ENCODE peak calls at places on chromosomes 13 and 19, in six cellular contexts. One of them, this sample, is unnamed.

GRCh38 chr19:55319786-55320185 is 5.4 kb downstream of the TMEM150B start:
- DNase-seq in DND-41: no peak
- DNase-seq in BJ: no peak
- DNase-seq in HFF-Myc: no peak
- DNase-seq in AG09319: no peak
- DNase-seq in type B pancreatic cell: no peak
- DNase-seq in this sample: peak; percentile 72

GRCh38 chr19:54160182-54160811 is 776 bp upstream of the LENG1 start:
- DNase-seq in DND-41: peak; percentile 25
- DNase-seq in BJ: no peak
- DNase-seq in HFF-Myc: no peak
- DNase-seq in AG09319: no peak
- DNase-seq in type B pancreatic cell: no peak
- DNase-seq in this sample: no peak

GRCh38 chr19:52691737-52692136 is 43.1 kb downstream of the ZNF611 start:
- DNase-seq in DND-41: no peak
- DNase-seq in BJ: no peak
- DNase-seq in HFF-Myc: no peak
- DNase-seq in AG09319: no peak
- DNase-seq in type B pancreatic cell: no peak
- DNase-seq in this sample: peak; percentile 26

GRCh38 chr19:15115080-15115479 is 7.9 kb downstream of the SYDE1 start:
- DNase-seq in DND-41: no peak
- DNase-seq in BJ: no peak
- DNase-seq in HFF-Myc: no peak
- DNase-seq in AG09319: no peak
- DNase-seq in type B pancreatic cell: no peak
- DNase-seq in this sample: no peak

GRCh38 chr19:14310055-14310454 is 71.2 kb upstream of the ADGRE5 start:
- DNase-seq in DND-41: no peak
- DNase-seq in BJ: no peak
- DNase-seq in HFF-Myc: no peak
- DNase-seq in AG09319: no peak
- DNase-seq in type B pancreatic cell: no peak
- DNase-seq in this sample: no peak

GRCh38 chr13:65594255-65594654 is 1635.9 kb downstream of the PCDH9 start:
- DNase-seq in DND-41: no peak
- DNase-seq in BJ: no peak
- DNase-seq in HFF-Myc: no peak
- DNase-seq in AG09319: no peak
- DNase-seq in type B pancreatic cell: no peak
- DNase-seq in this sample: no peak

GRCh38 chr19:49064768-49065611 is at the start of gene NTF4:
- DNase-seq in DND-41: no peak
- DNase-seq in BJ: no peak
- DNase-seq in HFF-Myc: no peak
- DNase-seq in AG09319: no peak
- DNase-seq in type B pancreatic cell: peak; percentile 78
- DNase-seq in this sample: no peak

GRCh38 chr19:46714523-46715106 is 2.3 kb downstream of the PRKD2 start:
- DNase-seq in DND-41: no peak
- DNase-seq in BJ: no peak
- DNase-seq in HFF-Myc: no peak
- DNase-seq in AG09319: no peak
- DNase-seq in type B pancreatic cell: no peak
- DNase-seq in this sample: peak; percentile 87

GRCh38 chr19:53034948-53035675 is 9.4 kb upstream of the ERVV-2 start:
- DNase-seq in DND-41: no peak
- DNase-seq in BJ: no peak
- DNase-seq in HFF-Myc: no peak
- DNase-seq in AG09319: no peak
- DNase-seq in type B pancreatic cell: no peak
- DNase-seq in this sample: no peak

GRCh38 chr13:23808803-23809202 is 80.4 kb downstream of the MIPEP start:
- DNase-seq in DND-41: no peak
- DNase-seq in BJ: no peak
- DNase-seq in HFF-Myc: no peak
- DNase-seq in AG09319: no peak
- DNase-seq in type B pancreatic cell: no peak
- DNase-seq in this sample: no peak

GRCh38 chr19:38656171-38656981 is 8.9 kb downstream of the ACTN4 start:
- DNase-seq in DND-41: peak; percentile 66
- DNase-seq in BJ: no peak
- DNase-seq in HFF-Myc: no peak
- DNase-seq in AG09319: no peak
- DNase-seq in type B pancreatic cell: no peak
- DNase-seq in this sample: no peak

GRCh38 chr19:1749373-1750342 is 3.6 kb upstream of the ONECUT3 start:
- DNase-seq in DND-41: no peak
- DNase-seq in BJ: no peak
- DNase-seq in HFF-Myc: no peak
- DNase-seq in AG09319: no peak
- DNase-seq in type B pancreatic cell: no peak
- DNase-seq in this sample: no peak

GRCh38 chr19:53908106-53908932 is 759 bp upstream of the CACNG7 start:
- DNase-seq in DND-41: no peak
- DNase-seq in BJ: no peak
- DNase-seq in HFF-Myc: no peak
- DNase-seq in AG09319: no peak
- DNase-seq in type B pancreatic cell: no peak
- DNase-seq in this sample: peak; percentile 52

GRCh38 chr13:52345048-52345447 is 60.9 kb downstream of the THSD1 start:
- DNase-seq in DND-41: no peak
- DNase-seq in BJ: no peak
- DNase-seq in HFF-Myc: no peak
- DNase-seq in AG09319: no peak
- DNase-seq in type B pancreatic cell: no peak
- DNase-seq in this sample: no peak

GRCh38 chr13:27379694-27380596 is 44.5 kb upstream of the GTF3A start:
- DNase-seq in DND-41: peak; percentile 76
- DNase-seq in BJ: no peak
- DNase-seq in HFF-Myc: no peak
- DNase-seq in AG09319: no peak
- DNase-seq in type B pancreatic cell: no peak
- DNase-seq in this sample: peak; percentile 55

GRCh38 chr19:6459356-6460098 is at the start of gene SLC25A23:
- DNase-seq in DND-41: peak; percentile 82
- DNase-seq in BJ: peak; percentile 3
- DNase-seq in HFF-Myc: no peak
- DNase-seq in AG09319: peak; percentile 32
- DNase-seq in type B pancreatic cell: peak; percentile 84
- DNase-seq in this sample: peak; percentile 88

GRCh38 chr13:46341112-46341711 is 45.8 kb downstream of the RUBCNL start:
- DNase-seq in DND-41: no peak
- DNase-seq in BJ: no peak
- DNase-seq in HFF-Myc: no peak
- DNase-seq in AG09319: no peak
- DNase-seq in type B pancreatic cell: no peak
- DNase-seq in this sample: peak; percentile 34

GRCh38 chr19:40322951-40323615 is 25.1 kb downstream of the C19orf47 start:
- DNase-seq in DND-41: no peak
- DNase-seq in BJ: no peak
- DNase-seq in HFF-Myc: no peak
- DNase-seq in AG09319: no peak
- DNase-seq in type B pancreatic cell: no peak
- DNase-seq in this sample: no peak

DNA sequence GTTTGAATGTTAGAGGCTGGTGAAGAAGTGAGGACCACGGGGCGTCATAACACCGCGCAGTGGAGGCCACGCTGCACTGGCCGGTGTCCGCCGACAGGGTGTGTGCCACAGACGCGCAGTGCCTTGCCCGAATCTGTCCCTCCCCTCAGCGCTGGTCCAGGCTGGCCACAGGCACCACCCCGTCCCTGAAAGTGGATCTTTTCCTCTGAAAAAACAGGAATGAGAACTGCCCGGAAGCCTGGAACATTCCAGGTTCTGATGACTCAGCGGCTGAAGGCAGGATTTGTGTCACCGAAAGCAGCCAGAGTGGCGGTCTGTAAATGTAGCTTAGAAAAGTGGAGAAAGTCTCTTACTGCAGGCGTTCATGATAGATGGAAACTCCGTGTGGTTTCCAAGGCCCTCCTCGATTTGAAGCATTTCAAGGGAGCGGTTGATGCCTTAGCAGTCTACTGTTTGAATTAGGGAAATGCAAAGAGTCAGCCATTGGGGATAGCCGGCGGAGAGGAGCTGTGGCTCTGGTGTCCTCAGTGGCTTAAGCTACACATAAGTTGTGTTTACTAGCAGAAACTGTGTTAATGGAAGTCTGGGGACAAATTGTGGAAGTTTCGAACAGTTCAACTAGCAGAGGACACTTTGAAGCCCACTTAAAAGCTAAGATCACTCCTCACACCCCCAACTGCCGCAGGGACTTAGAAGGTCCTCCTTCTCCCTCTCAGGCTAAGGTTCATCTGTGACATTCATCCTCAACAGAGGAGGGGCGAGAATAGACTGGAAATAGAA is 70.8 kb downstream of the NUFIP1 start:
- DNase-seq in DND-41: no peak
- DNase-seq in BJ: peak; percentile 89
- DNase-seq in HFF-Myc: peak; percentile 91
- DNase-seq in AG09319: peak; percentile 95
- DNase-seq in type B pancreatic cell: peak; percentile 89
- DNase-seq in this sample: peak; percentile 85
- TF ChIP-seq CTCF in DND-41: peak; percentile 70
- TF ChIP-seq CTCF in BJ: peak; percentile 86
- TF ChIP-seq CTCF in HFF-Myc: peak; percentile 70
- TF ChIP-seq CTCF in AG09319: peak; percentile 82
- TF ChIP-seq CTCF in type B pancreatic cell: peak; percentile 84
- TF ChIP-seq CTCF in this sample: peak; percentile 75

DNA sequence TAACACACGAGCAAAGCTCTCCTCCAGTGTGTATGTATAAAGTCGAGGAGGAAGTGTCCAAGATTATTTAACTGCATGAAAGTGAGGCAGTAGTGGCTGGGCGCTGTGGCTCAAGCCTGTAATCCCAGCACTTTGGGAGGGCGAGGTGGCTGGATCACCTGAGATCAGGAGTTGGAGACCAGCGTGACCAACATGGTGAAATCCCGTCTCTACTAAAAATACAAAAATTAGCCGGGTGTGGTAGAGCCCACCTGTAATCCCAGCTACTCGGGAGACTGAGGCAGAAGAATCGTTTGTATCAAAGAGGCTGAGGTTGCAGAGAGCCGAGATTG is 1.2 kb upstream of the ZNF20 start:
- DNase-seq in DND-41: no peak
- DNase-seq in BJ: no peak
- DNase-seq in HFF-Myc: no peak
- DNase-seq in AG09319: no peak
- DNase-seq in type B pancreatic cell: no peak
- DNase-seq in this sample: no peak
- TF ChIP-seq CTCF in DND-41: no peak
- TF ChIP-seq CTCF in BJ: no peak
- TF ChIP-seq CTCF in HFF-Myc: no peak
- TF ChIP-seq CTCF in AG09319: no peak
- TF ChIP-seq CTCF in type B pancreatic cell: peak; percentile 23
- TF ChIP-seq CTCF in this sample: peak; percentile 22

GRCh38 chr13:30111810-30112209 is 195.5 kb downstream of the KATNAL1 start:
- DNase-seq in DND-41: peak; percentile 50
- DNase-seq in BJ: no peak
- DNase-seq in HFF-Myc: no peak
- DNase-seq in AG09319: no peak
- DNase-seq in type B pancreatic cell: no peak
- DNase-seq in this sample: peak; percentile 38
- TF ChIP-seq CTCF in DND-41: peak; percentile 53
- TF ChIP-seq CTCF in BJ: peak; percentile 36
- TF ChIP-seq CTCF in HFF-Myc: peak; percentile 38
- TF ChIP-seq CTCF in AG09319: peak; percentile 17
- TF ChIP-seq CTCF in type B pancreatic cell: peak; percentile 62
- TF ChIP-seq CTCF in this sample: peak; percentile 49

DNA sequence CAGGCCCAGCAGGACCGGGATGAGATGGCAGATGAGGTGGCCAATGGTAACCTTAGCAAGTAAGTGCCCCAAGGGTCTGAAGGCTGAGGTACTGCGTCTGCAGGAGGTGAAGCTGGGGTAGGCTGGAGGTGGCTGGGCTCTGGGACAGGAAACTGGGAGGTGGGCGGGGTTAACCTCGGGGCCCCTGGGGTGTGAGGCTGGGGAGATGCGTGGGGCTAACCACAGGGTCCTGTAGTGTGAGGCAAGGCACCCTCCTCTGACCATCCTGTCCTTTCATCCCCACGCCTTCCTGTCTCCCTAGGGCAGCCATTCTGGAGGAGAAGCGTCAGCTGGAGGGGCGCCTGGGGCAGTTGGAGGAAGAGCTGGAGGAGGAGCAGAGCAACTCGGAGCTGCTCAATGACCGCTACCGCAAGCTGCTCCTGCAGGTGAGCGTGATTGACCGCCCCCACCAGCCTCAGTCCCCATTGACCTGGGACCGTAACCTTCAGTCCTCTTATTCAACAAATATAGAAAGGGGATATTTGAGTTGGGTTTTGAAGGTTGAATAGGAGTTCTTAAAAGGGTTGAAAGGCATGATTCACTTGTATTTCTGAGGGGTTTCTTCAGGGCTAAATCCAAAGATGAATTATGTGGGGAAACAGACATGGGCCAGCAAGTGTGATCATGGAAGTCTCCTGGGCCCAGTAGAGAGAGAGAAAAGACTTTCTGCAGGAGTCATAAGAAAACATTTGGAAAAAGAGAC is 35.7 kb downstream of the KCNC3 start:
- DNase-seq in DND-41: no peak
- DNase-seq in BJ: no peak
- DNase-seq in HFF-Myc: no peak
- DNase-seq in AG09319: no peak
- DNase-seq in type B pancreatic cell: no peak
- DNase-seq in this sample: no peak
- TF ChIP-seq CTCF in DND-41: no peak
- TF ChIP-seq CTCF in BJ: no peak
- TF ChIP-seq CTCF in HFF-Myc: no peak
- TF ChIP-seq CTCF in AG09319: no peak
- TF ChIP-seq CTCF in type B pancreatic cell: no peak
- TF ChIP-seq CTCF in this sample: no peak

This sample was measured in OCI-LY7.